ENCODE peak calls at places on chromosomes 12 and 14, in nine cellular contexts. One of them, this sample, is unnamed.

GRCh38 chr14:75422169-75422568 is 5.7 kb upstream of the JDP2 start:
- DNase-seq in stomach: no peak
- DNase-seq in ovary: no peak
- DNase-seq in endothelial cell of umbilical vein: no peak
- DNase-seq in A549: peak
- DNase-seq in gastrocnemius medialis: no peak
- DNase-seq in heart left ventricle: no peak
- DNase-seq in right lobe of liver: no peak
- DNase-seq in adrenal gland: peak
- DNase-seq in this sample: no peak

GRCh38 chr14:72522847-72523246 is 371.1 kb downstream of the DPF3 start:
- DNase-seq in heart left ventricle: no peak
- DNase-seq in adrenal gland: no peak
- DNase-seq in A549: no peak
- DNase-seq in ovary: no peak
- DNase-seq in endothelial cell of umbilical vein: no peak
- DNase-seq in gastrocnemius medialis: no peak
- DNase-seq in right lobe of liver: no peak
- DNase-seq in stomach: no peak
- DNase-seq in this sample: no peak

GRCh38 chr14:21093769-21094681 is 4.4 kb downstream of the ZNF219 start:
- DNase-seq in gastrocnemius medialis: no peak
- DNase-seq in heart left ventricle: no peak
- DNase-seq in stomach: no peak
- DNase-seq in endothelial cell of umbilical vein: no peak
- DNase-seq in right lobe of liver: no peak
- DNase-seq in ovary: no peak
- DNase-seq in A549: no peak
- DNase-seq in adrenal gland: no peak
- DNase-seq in this sample: no peak

GRCh38 chr12:62713190-62713589 is 221.8 kb downstream of the PPM1H start:
- DNase-seq in right lobe of liver: no peak
- DNase-seq in endothelial cell of umbilical vein: no peak
- DNase-seq in A549: no peak
- DNase-seq in stomach: no peak
- DNase-seq in heart left ventricle: no peak
- DNase-seq in adrenal gland: no peak
- DNase-seq in ovary: no peak
- DNase-seq in gastrocnemius medialis: no peak
- DNase-seq in this sample: no peak

GRCh38 chr14:76918751-76919421 is 92.7 kb downstream of the LRRC74A start:
- DNase-seq in adrenal gland: peak
- DNase-seq in heart left ventricle: peak
- DNase-seq in ovary: peak
- DNase-seq in stomach: peak
- DNase-seq in gastrocnemius medialis: peak
- DNase-seq in right lobe of liver: peak
- DNase-seq in endothelial cell of umbilical vein: peak
- DNase-seq in A549: peak
- DNase-seq in this sample: peak

GRCh38 chr14:80519002-80519401 is 307.7 kb upstream of the DIO2 start:
- DNase-seq in adrenal gland: no peak
- DNase-seq in gastrocnemius medialis: no peak
- DNase-seq in A549: no peak
- DNase-seq in stomach: no peak
- DNase-seq in endothelial cell of umbilical vein: no peak
- DNase-seq in right lobe of liver: no peak
- DNase-seq in heart left ventricle: no peak
- DNase-seq in ovary: no peak
- DNase-seq in this sample: no peak

GRCh38 chr12:127652281-127652680 is 614.7 kb upstream of the TMEM132C start:
- DNase-seq in ovary: no peak
- DNase-seq in stomach: no peak
- DNase-seq in endothelial cell of umbilical vein: no peak
- DNase-seq in A549: no peak
- DNase-seq in adrenal gland: no peak
- DNase-seq in heart left ventricle: no peak
- DNase-seq in right lobe of liver: no peak
- DNase-seq in gastrocnemius medialis: no peak
- DNase-seq in this sample: no peak

GRCh38 chr12:96047621-96048211 is 12.3 kb upstream of the LTA4H start:
- DNase-seq in A549: peak
- DNase-seq in adrenal gland: peak
- DNase-seq in endothelial cell of umbilical vein: peak
- DNase-seq in heart left ventricle: no peak
- DNase-seq in stomach: peak
- DNase-seq in right lobe of liver: no peak
- DNase-seq in ovary: no peak
- DNase-seq in gastrocnemius medialis: no peak
- DNase-seq in this sample: no peak

GRCh38 chr12:106030210-106031175 is 108.3 kb downstream of the NUAK1 start:
- DNase-seq in A549: peak
- DNase-seq in stomach: no peak
- DNase-seq in adrenal gland: peak
- DNase-seq in gastrocnemius medialis: no peak
- DNase-seq in right lobe of liver: no peak
- DNase-seq in heart left ventricle: no peak
- DNase-seq in ovary: no peak
- DNase-seq in endothelial cell of umbilical vein: peak
- DNase-seq in this sample: no peak

GRCh38 chr12:10214877-10215267 is 2.2 kb downstream of the GABARAPL1 start:
- DNase-seq in ovary: no peak
- DNase-seq in endothelial cell of umbilical vein: no peak
- DNase-seq in right lobe of liver: no peak
- DNase-seq in A549: no peak
- DNase-seq in gastrocnemius medialis: no peak
- DNase-seq in stomach: no peak
- DNase-seq in adrenal gland: no peak
- DNase-seq in heart left ventricle: no peak
- DNase-seq in this sample: no peak

GRCh38 chr12:40222247-40222646 is 2.5 kb upstream of the LRRK2 start:
- DNase-seq in heart left ventricle: no peak
- DNase-seq in gastrocnemius medialis: no peak
- DNase-seq in A549: no peak
- DNase-seq in right lobe of liver: no peak
- DNase-seq in ovary: no peak
- DNase-seq in stomach: no peak
- DNase-seq in adrenal gland: no peak
- DNase-seq in endothelial cell of umbilical vein: no peak
- DNase-seq in this sample: no peak

GRCh38 chr14:96167224-96168148 is 37.2 kb upstream of the BDKRB2 start:
- DNase-seq in heart left ventricle: no peak
- DNase-seq in adrenal gland: no peak
- DNase-seq in stomach: no peak
- DNase-seq in gastrocnemius medialis: no peak
- DNase-seq in endothelial cell of umbilical vein: peak
- DNase-seq in right lobe of liver: no peak
- DNase-seq in ovary: no peak
- DNase-seq in A549: peak
- DNase-seq in this sample: peak

GRCh38 chr14:102930138-102930752 is 7.8 kb downstream of the AMN start:
- DNase-seq in A549: no peak
- DNase-seq in endothelial cell of umbilical vein: no peak
- DNase-seq in adrenal gland: peak
- DNase-seq in heart left ventricle: no peak
- DNase-seq in stomach: no peak
- DNase-seq in gastrocnemius medialis: no peak
- DNase-seq in ovary: no peak
- DNase-seq in right lobe of liver: peak
- DNase-seq in this sample: no peak

GRCh38 chr14:70748422-70748821 is 60.9 kb downstream of the MAP3K9 start:
- DNase-seq in A549: no peak
- DNase-seq in adrenal gland: no peak
- DNase-seq in endothelial cell of umbilical vein: no peak
- DNase-seq in heart left ventricle: no peak
- DNase-seq in ovary: no peak
- DNase-seq in gastrocnemius medialis: no peak
- DNase-seq in stomach: no peak
- DNase-seq in right lobe of liver: no peak
- DNase-seq in this sample: no peak

GRCh38 chr12:67535176-67535575 is 113.4 kb upstream of the DYRK2 start:
- DNase-seq in heart left ventricle: no peak
- DNase-seq in stomach: no peak
- DNase-seq in endothelial cell of umbilical vein: no peak
- DNase-seq in gastrocnemius medialis: no peak
- DNase-seq in adrenal gland: no peak
- DNase-seq in A549: no peak
- DNase-seq in right lobe of liver: no peak
- DNase-seq in ovary: no peak
- DNase-seq in this sample: no peak

GRCh38 chr12:132593938-132594358 is 16.4 kb downstream of the LRCOL1 start:
- DNase-seq in heart left ventricle: peak
- DNase-seq in gastrocnemius medialis: peak
- DNase-seq in ovary: peak
- DNase-seq in stomach: peak
- DNase-seq in A549: peak
- DNase-seq in endothelial cell of umbilical vein: peak
- DNase-seq in right lobe of liver: peak
- DNase-seq in adrenal gland: peak
- DNase-seq in this sample: peak

GRCh38 chr12:125055591-125055990 is 9.6 kb upstream of the AACS start:
- DNase-seq in heart left ventricle: no peak
- DNase-seq in endothelial cell of umbilical vein: no peak
- DNase-seq in A549: no peak
- DNase-seq in ovary: no peak
- DNase-seq in gastrocnemius medialis: no peak
- DNase-seq in stomach: no peak
- DNase-seq in right lobe of liver: no peak
- DNase-seq in adrenal gland: no peak
- DNase-seq in this sample: no peak

GRCh38 chr12:125050868-125051267 is 14.4 kb upstream of the AACS start:
- DNase-seq in stomach: no peak
- DNase-seq in heart left ventricle: no peak
- DNase-seq in right lobe of liver: no peak
- DNase-seq in adrenal gland: no peak
- DNase-seq in endothelial cell of umbilical vein: no peak
- DNase-seq in ovary: no peak
- DNase-seq in gastrocnemius medialis: no peak
- DNase-seq in A549: no peak
- DNase-seq in this sample: no peak

GRCh38 chr12:125056306-125056705 is 8.9 kb upstream of the AACS start:
- DNase-seq in endothelial cell of umbilical vein: no peak
- DNase-seq in A549: no peak
- DNase-seq in ovary: no peak
- DNase-seq in right lobe of liver: no peak
- DNase-seq in gastrocnemius medialis: no peak
- DNase-seq in adrenal gland: no peak
- DNase-seq in stomach: no peak
- DNase-seq in heart left ventricle: no peak
- DNase-seq in this sample: no peak

GRCh38 chr12:125053821-125054220 is 11.4 kb upstream of the AACS start:
- DNase-seq in heart left ventricle: no peak
- DNase-seq in right lobe of liver: no peak
- DNase-seq in ovary: no peak
- DNase-seq in adrenal gland: no peak
- DNase-seq in A549: no peak
- DNase-seq in stomach: no peak
- DNase-seq in endothelial cell of umbilical vein: no peak
- DNase-seq in gastrocnemius medialis: peak
- DNase-seq in this sample: no peak

DNA sequence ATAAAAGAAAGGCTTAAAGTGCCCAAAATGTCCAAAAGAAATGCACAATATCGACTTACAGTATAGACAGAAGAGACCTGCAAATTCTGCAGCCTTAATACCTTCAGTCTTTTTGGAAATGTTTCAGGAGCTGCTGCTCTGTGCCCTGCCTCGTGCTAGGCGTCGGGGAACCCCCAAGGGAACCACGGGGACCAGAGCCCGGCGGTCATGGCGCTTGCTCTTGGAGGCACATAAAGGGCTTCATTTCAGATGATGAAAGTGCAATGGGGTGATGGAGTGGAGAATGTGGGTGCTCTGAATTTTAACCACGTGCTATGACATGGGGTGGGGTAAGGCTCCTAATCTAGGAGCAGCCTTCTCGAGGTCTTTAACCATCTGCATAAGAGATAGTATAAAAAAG is 14.8 kb upstream of the AACS start:
- DNase-seq in endothelial cell of umbilical vein: no peak
- DNase-seq in gastrocnemius medialis: no peak
- DNase-seq in right lobe of liver: no peak
- DNase-seq in A549: no peak
- DNase-seq in adrenal gland: no peak
- DNase-seq in ovary: no peak
- DNase-seq in stomach: no peak
- DNase-seq in heart left ventricle: no peak
- DNase-seq in this sample: no peak
- H3K27ac ChIP-seq in endothelial cell of umbilical vein: no peak
- H3K27ac ChIP-seq in gastrocnemius medialis: no peak
- H3K27ac ChIP-seq in right lobe of liver: no peak
- H3K27ac ChIP-seq in A549: no peak
- H3K27ac ChIP-seq in adrenal gland: no peak
- H3K27ac ChIP-seq in ovary: no peak
- H3K27ac ChIP-seq in stomach: no peak
- H3K27ac ChIP-seq in heart left ventricle: no peak
- H3K27ac ChIP-seq in this sample: no peak

GRCh38 chr14:56118611-56119181 is 485 bp downstream of the PELI2 start:
- DNase-seq in gastrocnemius medialis: no peak
- DNase-seq in stomach: peak
- DNase-seq in A549: no peak
- DNase-seq in right lobe of liver: peak
- DNase-seq in endothelial cell of umbilical vein: peak
- DNase-seq in heart left ventricle: peak
- DNase-seq in ovary: peak
- DNase-seq in adrenal gland: peak
- DNase-seq in this sample: peak
- TF ChIP-seq POLR2A in gastrocnemius medialis: no peak
- TF ChIP-seq POLR2A in stomach: no peak
- TF ChIP-seq POLR2A in A549: no peak
- TF ChIP-seq POLR2A in right lobe of liver: no peak
- TF ChIP-seq POLR2A in endothelial cell of umbilical vein: no peak
- TF ChIP-seq POLR2A in heart left ventricle: no peak
- TF ChIP-seq POLR2A in ovary: no peak
- TF ChIP-seq POLR2A in adrenal gland: no peak
- TF ChIP-seq POLR2A in this sample: no peak

DNA sequence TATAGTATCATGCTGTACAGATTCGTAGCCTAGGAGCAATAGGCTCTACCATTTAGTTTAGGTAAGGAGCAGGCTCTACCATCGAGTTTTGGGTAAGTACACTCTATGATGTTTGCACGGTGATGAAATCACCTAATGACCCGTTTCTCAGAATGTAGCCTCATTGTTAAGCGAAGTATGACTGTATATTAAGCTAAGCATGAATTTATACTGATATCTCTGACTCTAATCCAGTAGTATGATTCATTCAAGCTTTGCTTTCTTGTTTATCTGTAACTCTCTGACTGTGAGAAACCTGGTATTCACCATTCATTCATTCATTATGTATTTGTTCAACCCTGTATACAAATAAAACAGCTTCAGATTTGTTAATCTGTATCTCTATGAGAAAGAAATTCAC is 283.9 kb upstream of the PRICKLE1 start:
- DNase-seq in right lobe of liver: no peak
- DNase-seq in gastrocnemius medialis: no peak
- DNase-seq in ovary: no peak
- DNase-seq in heart left ventricle: no peak
- DNase-seq in endothelial cell of umbilical vein: no peak
- DNase-seq in stomach: no peak
- DNase-seq in adrenal gland: no peak
- DNase-seq in A549: no peak
- DNase-seq in this sample: no peak
- H3K27ac ChIP-seq in right lobe of liver: no peak
- H3K27ac ChIP-seq in gastrocnemius medialis: no peak
- H3K27ac ChIP-seq in ovary: no peak
- H3K27ac ChIP-seq in heart left ventricle: no peak
- H3K27ac ChIP-seq in endothelial cell of umbilical vein: no peak
- H3K27ac ChIP-seq in stomach: no peak
- H3K27ac ChIP-seq in adrenal gland: no peak
- H3K27ac ChIP-seq in A549: no peak
- H3K27ac ChIP-seq in this sample: no peak

GRCh38 chr12:121827351-121828099 is 23.7 kb downstream of the SETD1B start:
- DNase-seq in right lobe of liver: no peak
- DNase-seq in A549: no peak
- DNase-seq in adrenal gland: no peak
- DNase-seq in heart left ventricle: no peak
- DNase-seq in endothelial cell of umbilical vein: no peak
- DNase-seq in ovary: no peak
- DNase-seq in gastrocnemius medialis: no peak
- DNase-seq in stomach: no peak
- DNase-seq in this sample: no peak
- TF ChIP-seq POLR2A in right lobe of liver: no peak
- TF ChIP-seq POLR2A in A549: no peak
- TF ChIP-seq POLR2A in adrenal gland: no peak
- TF ChIP-seq POLR2A in heart left ventricle: no peak
- TF ChIP-seq POLR2A in endothelial cell of umbilical vein: no peak
- TF ChIP-seq POLR2A in ovary: no peak
- TF ChIP-seq POLR2A in gastrocnemius medialis: no peak
- TF ChIP-seq POLR2A in stomach: no peak
- TF ChIP-seq POLR2A in this sample: no peak

This sample was measured in Peyer's patch.